ENCODE peak calls at places on chromosomes 2 and 18, in five cellular contexts. C, B, N, Z and E are unnamed samples.

GRCh38 chr2:141929331-141930252 is 201.2 kb downstream of the LRP1B start:
- DNase-seq in C (no peak), N (no peak), Z (no peak), B (no peak), E (no peak)

GRCh38 chr2:232342635-232343565 is 35.7 kb upstream of the ALPP start:
- DNase-seq in N (no peak), B (no peak), Z (no peak), C (no peak), E (peak; percentile 12)

GRCh38 chr2:8277921-8278571 is 403.8 kb upstream of the ID2 start:
- DNase-seq in Z (no peak), N (no peak), C (no peak), B (no peak), E (no peak)

GRCh38 chr2:17303496-17303895 is 214.7 kb downstream of the RAD51AP2 start:
- DNase-seq in Z (no peak), B (no peak), C (peak; percentile 22), N (no peak), E (no peak)

GRCh38 chr2:32947484-32948143 is 861 bp downstream of the LTBP1 start:
- DNase-seq in C (peak; percentile 54), Z (no peak), N (peak; percentile 73), B (peak; percentile 60), E (peak; percentile 86)

GRCh38 chr2:26599387-26599786 is 41.8 kb downstream of the CIB4 start:
- DNase-seq in B (no peak), C (no peak), Z (no peak), N (no peak), E (no peak)

GRCh38 chr2:29459445-29460179 is 344.4 kb downstream of the CLIP4 start:
- DNase-seq in N (no peak), B (no peak), C (peak; percentile 46), Z (no peak), E (no peak)

GRCh38 chr2:15273452-15273851 is 287.7 kb downstream of the NBAS start:
- DNase-seq in Z (no peak), B (no peak), N (no peak), C (no peak), E (no peak)

GRCh38 chr2:100747551-100747950 is 72.4 kb upstream of the NPAS2 start:
- DNase-seq in Z (no peak), N (no peak), C (peak; percentile 40), B (no peak), E (peak; percentile 33)

GRCh38 chr2:118986733-118987132 is 44.7 kb downstream of the MARCO start:
- DNase-seq in N (no peak), C (no peak), B (no peak), Z (no peak), E (no peak)

GRCh38 chr2:150080115-150080514 is 407.4 kb downstream of the RND3 start:
- DNase-seq in C (peak; percentile 76), B (no peak), N (no peak), Z (no peak), E (no peak)

GRCh38 chr18:63284173-63284765 is 35.3 kb downstream of the BCL2 start:
- DNase-seq in C (no peak), B (no peak), N (no peak), Z (no peak), E (no peak)

GRCh38 chr2:177393381-177393780 is 808 bp downstream of the AGPS start:
- DNase-seq in Z (no peak), C (peak; percentile 24), B (no peak), N (no peak), E (no peak)

GRCh38 chr2:22601007-22601406 is 784.0 kb upstream of the KLHL29 start:
- DNase-seq in Z (no peak), C (no peak), N (no peak), B (no peak), E (no peak)

GRCh38 chr2:216328347-216328746 is 43.9 kb downstream of the MARCHF4 start:
- DNase-seq in Z (no peak), N (no peak), C (peak; percentile 45), B (no peak), E (no peak)

GRCh38 chr2:46177461-46178089 is 119.6 kb upstream of the EPAS1 start:
- DNase-seq in Z (no peak), C (peak; percentile 63), B (no peak), N (no peak), E (no peak)

GRCh38 chr2:29226808-29227207 is 111.6 kb downstream of the CLIP4 start:
- DNase-seq in B (no peak), C (no peak), Z (no peak), N (no peak), E (no peak)

GRCh38 chr2:18299423-18300212 is 260.8 kb downstream of the RDH14 start:
- DNase-seq in N (peak; percentile 31), B (peak; percentile 14), C (peak; percentile 82), Z (peak; percentile 19), E (peak; percentile 95)

GRCh38 chr2:71608441-71608840 is 155.1 kb downstream of the DYSF start:
- DNase-seq in B (no peak), Z (no peak), N (peak; percentile 20), C (no peak), E (no peak)

GRCh38 chr2:210655229-210655628 is 98.8 kb downstream of the CPS1 start:
- DNase-seq in N (no peak), C (no peak), Z (no peak), B (no peak), E (no peak)

GRCh38 chr2:204019572-204020501 is 83.3 kb downstream of the ICOS start:
- DNase-seq in Z (no peak), N (no peak), C (peak; percentile 14), B (no peak), E (peak; percentile 88)

GRCh38 chr18:80198994-80199748 is 48.1 kb downstream of the PARD6G start:
- DNase-seq in C (no peak), B (no peak), Z (no peak), N (no peak), E (no peak)
- H2BK12ac ChIP-seq in C (no peak overlapping the region), B (no peak overlapping the region), Z (no peak overlapping the region), N (no peak overlapping the region), E (no peak overlapping the region)

DNA sequence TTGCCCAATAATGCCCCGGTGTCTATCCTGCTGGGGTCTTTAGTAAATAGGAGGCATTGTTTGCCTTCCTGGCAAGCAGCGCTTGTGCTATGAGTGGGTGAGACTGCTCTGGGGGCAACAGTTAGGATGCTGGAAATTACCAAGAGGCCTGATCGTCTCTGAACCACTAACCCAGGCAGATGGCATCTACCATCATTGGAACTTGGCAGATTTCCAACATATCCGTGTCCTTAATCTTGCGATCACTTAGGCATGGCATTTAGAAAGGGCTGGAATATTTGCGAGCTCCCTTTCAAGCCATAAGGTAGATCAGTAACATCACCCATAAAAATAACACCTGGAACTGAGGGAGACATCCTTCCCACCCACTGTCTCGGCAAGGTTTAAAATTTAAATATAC is 18.8 kb upstream of the SH3RF3 start:
- DNase-seq in N (no peak), B (no peak), C (no peak), Z (no peak), E (no peak)
- H2BK12ac ChIP-seq in N (no peak overlapping the region), B (no peak overlapping the region), C (no peak overlapping the region), Z (no peak overlapping the region), E (no peak overlapping the region)

GRCh38 chr2:239268082-239268481 is 132.7 kb downstream of the HDAC4 start:
- DNase-seq in B (no peak), N (no peak), Z (no peak), C (no peak), E (no peak)

GRCh38 chr2:239266436-239266770 is 134.4 kb downstream of the HDAC4 start:
- DNase-seq in N (no peak), B (no peak), Z (no peak), C (no peak), E (no peak)

GRCh38 chr2:239268549-239268948 is 132.3 kb downstream of the HDAC4 start:
- DNase-seq in C (no peak), B (no peak), Z (no peak), N (no peak), E (no peak)

GRCh38 chr2:239266779-239267410 is 133.9 kb downstream of the HDAC4 start:
- DNase-seq in B (no peak), C (no peak), N (no peak), Z (no peak), E (no peak)

DNA sequence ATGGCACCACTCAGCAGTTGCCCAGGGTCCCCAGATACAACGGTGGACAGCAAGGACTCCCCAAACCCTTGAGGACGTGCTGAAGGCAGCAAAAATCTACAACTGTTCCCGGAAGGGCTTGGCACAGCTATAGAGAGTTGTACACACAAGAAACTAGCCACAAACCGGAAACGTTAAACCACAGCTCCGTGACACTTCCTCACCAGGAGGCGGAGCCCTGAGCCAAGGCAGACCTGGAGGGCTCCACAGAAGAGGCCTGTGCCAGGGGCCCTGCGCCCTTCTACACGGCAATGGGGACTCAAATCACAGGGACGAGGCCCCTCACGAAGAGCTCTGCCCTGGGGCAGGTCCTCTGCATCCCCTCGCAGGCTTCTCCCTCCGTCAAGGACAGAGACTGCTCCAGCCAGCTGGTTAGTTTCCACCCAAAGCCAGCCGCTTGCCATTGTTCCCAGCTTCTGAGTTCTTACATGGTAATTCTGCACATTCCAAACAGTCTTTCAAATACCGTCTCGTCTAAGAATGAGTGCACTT is 133.3 kb downstream of the HDAC4 start:
- DNase-seq in B (no peak), N (no peak), C (peak; percentile 67), Z (no peak), E (peak; percentile 28)
- H2BK12ac ChIP-seq in B (no peak overlapping the region), N (no peak overlapping the region), C (no peak overlapping the region), Z (no peak overlapping the region), E (peak overlapping the region; percentile 5)

DNA sequence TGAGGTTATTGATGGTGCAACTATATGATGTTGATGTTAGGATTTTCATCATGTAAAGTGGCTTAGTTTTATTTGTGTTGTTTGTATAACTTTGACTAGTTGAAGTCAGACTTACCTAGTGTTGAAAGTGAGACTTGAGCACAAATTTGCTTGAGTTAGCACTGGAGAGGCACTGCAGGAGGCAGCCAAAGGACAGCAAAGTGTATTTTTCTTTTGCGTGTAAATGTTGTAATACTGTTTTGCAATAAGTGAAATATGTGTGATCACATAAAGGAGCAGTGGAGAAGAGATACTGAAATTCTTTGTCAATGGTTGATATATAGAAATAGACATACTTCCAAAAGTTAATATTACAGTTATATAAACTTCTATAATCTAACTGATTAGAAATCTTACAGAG is 332.0 kb upstream of the RAB12 start:
- DNase-seq in N (no peak), C (no peak), B (no peak), Z (no peak), E (no peak)
- H2BK12ac ChIP-seq in N (no peak overlapping the region), C (no peak overlapping the region), B (no peak overlapping the region), Z (no peak overlapping the region), E (no peak overlapping the region)

GRCh38 chr18:56662502-56662901 is 11.3 kb downstream of the WDR7 start:
- DNase-seq in B (no peak), N (no peak), C (no peak), Z (no peak), E (no peak)
- H2BK12ac ChIP-seq in B (no peak overlapping the region), N (no peak overlapping the region), C (no peak overlapping the region), Z (no peak overlapping the region), E (no peak overlapping the region)

GRCh38 chr18:22538463-22538862 is 120.7 kb upstream of the CTAGE1 start:
- DNase-seq in Z (no peak), B (no peak), N (no peak), C (no peak), E (peak; percentile 7)

GRCh38 chr18:22542400-22542835 is 124.7 kb upstream of the CTAGE1 start:
- DNase-seq in N (no peak), Z (no peak), C (peak; percentile 65), B (no peak), E (peak; percentile 44)

GRCh38 chr18:22539045-22539444 is 121.3 kb upstream of the CTAGE1 start:
- DNase-seq in C (no peak), Z (no peak), B (no peak), N (no peak), E (no peak)

GRCh38 chr18:22543764-22544163 is 126.0 kb upstream of the CTAGE1 start:
- DNase-seq in C (no peak), Z (no peak), B (no peak), N (no peak), E (no peak)

GRCh38 chr18:22541232-22541631 is 123.5 kb upstream of the CTAGE1 start:
- DNase-seq in C (no peak), Z (no peak), B (no peak), N (no peak), E (no peak)
- H2BK12ac ChIP-seq in C (no peak overlapping the region), Z (no peak overlapping the region), B (no peak overlapping the region), N (no peak overlapping the region), E (no peak overlapping the region)